ENCODE peak calls at places on chromosomes 5 and 9, in five cellular contexts. J is fibroblast of lung, I is right atrium auricular region, B is tibial artery, C is spleen. U is an unnamed sample. For H3K4me1, the result is how much of the 10 kb centered on the place peaks cover.

GRCh38 chr9:27590636-27591035 is 17.4 kb upstream of the C9orf72 start:
- DNase-seq in J (no peak), I (no peak), B (no peak), C (no peak), U (no peak)

GRCh38 chr5:89208392-89208791 is 325.4 kb upstream of the MEF2C start:
- DNase-seq in C (no peak), I (no peak), B (no peak), J (no peak), U (no peak)

GRCh38 chr9:37650873-37651768 is at the start of gene FRMPD1:
- DNase-seq in J (peak), I (no peak), B (no peak), C (peak), U (no peak)

GRCh38 chr9:129894106-129894823 is 59.0 kb downstream of the USP20 start:
- DNase-seq in C (peak), B (no peak), I (no peak), J (no peak), U (no peak)

GRCh38 chr5:149037819-149038218 is 25.0 kb downstream of the SH3TC2 start:
- DNase-seq in B (no peak), J (no peak), I (no peak), C (no peak), U (no peak)

GRCh38 chr9:101536351-101536750 is 2.7 kb downstream of the RNF20 start:
- DNase-seq in I (no peak), C (no peak), J (peak), B (no peak), U (no peak)

GRCh38 chr5:88145205-88145602 is 123.4 kb downstream of the TMEM161B start:
- DNase-seq in J (no peak), B (no peak), C (no peak), I (no peak), U (no peak)

GRCh38 chr5:65822696-65823095 is 100.7 kb downstream of the NLN start:
- DNase-seq in B (no peak), I (no peak), C (no peak), J (no peak), U (no peak)

GRCh38 chr5:131774652-131775367 is 22.0 kb downstream of the FNIP1 start:
- DNase-seq in C (no peak), I (no peak), J (no peak), B (no peak), U (no peak)

GRCh38 chr5:10288600-10289213 is 19.0 kb downstream of the CMBL start:
- DNase-seq in J (no peak), I (no peak), B (no peak), C (peak), U (no peak)

GRCh38 chr9:124202447-124202971 is 55.2 kb upstream of the NEK6 start:
- DNase-seq in J (no peak), C (peak), I (no peak), B (no peak), U (no peak)

GRCh38 chr5:54671111-54671531 is 153.6 kb downstream of the SNX18 start:
- DNase-seq in J (peak), B (no peak), I (no peak), C (no peak), U (no peak)

GRCh38 chr9:5470122-5470521 is 19.8 kb downstream of the CD274 start:
- DNase-seq in C (no peak), J (no peak), B (no peak), I (no peak), U (no peak)

DNA sequence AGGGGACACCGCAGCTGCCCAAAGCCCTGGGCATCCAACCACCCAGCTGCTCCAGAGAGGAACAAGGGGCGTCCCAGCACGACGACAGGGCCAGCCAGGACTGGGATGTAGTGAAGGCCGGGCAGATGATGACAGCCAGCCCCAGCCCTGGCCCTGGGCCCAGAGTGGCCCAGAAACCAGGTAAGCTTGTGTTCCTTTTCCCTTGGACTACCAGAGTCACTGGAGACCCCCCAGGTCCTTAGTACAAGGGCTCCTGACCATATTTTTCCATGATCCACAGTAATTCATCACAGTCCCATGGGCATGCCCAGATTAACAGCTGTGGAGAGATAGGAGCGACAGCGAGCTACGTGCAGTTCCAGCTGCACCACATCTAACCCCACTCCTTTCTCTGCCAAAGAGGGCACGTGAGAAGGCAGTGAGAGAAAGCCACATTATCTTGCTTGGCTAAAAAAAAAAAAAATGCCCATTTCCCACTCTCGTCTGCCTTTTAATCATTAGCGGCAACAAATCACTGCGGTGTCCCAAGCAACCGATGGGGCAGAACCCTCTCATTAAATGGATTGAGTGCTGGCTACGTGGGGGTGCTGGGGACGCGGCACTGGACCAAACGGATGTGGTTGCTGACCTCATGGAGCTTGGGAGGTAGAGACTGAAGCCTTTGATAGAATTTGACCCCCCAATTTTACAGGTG is 21.7 kb upstream of the SYNPO start:
- DNase-seq in J (peak), I (peak), C (no peak), B (peak), U (no peak)
- H3K4me1 ChIP-seq in J (under half), I (under half), C (under half), B (half or more), U (under half)

DNA sequence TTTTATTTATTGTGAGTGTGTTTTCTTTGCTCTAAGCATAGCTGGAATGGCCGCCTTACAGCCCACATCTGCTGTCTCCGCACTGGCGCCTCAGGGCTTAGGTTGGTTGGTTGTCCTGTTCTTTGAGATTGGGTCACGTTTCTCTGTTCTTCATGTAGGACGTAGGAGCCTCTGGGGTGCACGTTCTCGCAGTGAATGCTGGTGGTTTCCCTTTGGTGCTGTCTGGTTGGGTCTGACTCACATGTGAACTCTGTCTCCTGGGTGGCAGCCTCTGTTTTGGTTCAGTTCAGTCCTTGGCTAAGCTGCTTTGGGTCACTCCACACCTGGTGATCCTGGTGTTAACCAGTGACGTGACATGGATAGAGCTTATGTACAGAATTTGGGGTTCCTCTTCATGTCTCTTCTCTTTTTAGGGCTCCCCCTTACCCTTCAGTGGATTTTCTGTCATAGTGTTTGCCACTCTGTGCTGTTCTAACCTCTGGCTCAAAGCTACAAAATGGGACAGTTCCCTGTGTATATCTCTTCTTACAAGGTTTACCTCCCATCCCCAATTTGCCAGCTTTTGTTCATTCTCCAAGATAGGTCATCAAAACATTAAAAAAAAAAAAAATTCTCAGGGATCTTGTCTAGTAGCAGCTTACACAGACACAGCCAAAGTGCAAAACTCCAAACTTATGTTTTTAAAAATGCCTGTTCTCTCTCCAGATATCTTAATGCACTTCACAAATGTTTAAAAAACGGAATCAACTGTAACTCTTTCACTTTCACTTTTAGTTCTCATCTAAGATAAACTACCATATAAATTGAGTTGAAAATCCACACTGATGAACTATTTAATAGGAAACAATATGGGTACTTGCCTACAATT is 12.8 kb upstream of the LPCAT1 start:
- DNase-seq in C (peak), J (no peak), I (peak), B (peak), U (no peak)
- H3K4me3 ChIP-seq in C (peak), J (peak), I (no peak), B (peak), U (no peak)

GRCh38 chr5:33937017-33937699 is 972 bp downstream of the RXFP3 start:
- DNase-seq in I (no peak), C (no peak), J (peak), B (no peak), U (no peak)

GRCh38 chr5:33933723-33934544 is 2.3 kb upstream of the RXFP3 start:
- DNase-seq in J (peak), C (no peak), B (no peak), I (no peak), U (no peak)

GRCh38 chr5:33936381-33937016 is at the start of gene RXFP3:
- DNase-seq in J (peak), B (no peak), I (no peak), C (no peak), U (no peak)

GRCh38 chr5:33937700-33938506 is 1.7 kb downstream of the RXFP3 start:
- DNase-seq in J (no peak), C (no peak), B (no peak), I (no peak), U (no peak)

DNA sequence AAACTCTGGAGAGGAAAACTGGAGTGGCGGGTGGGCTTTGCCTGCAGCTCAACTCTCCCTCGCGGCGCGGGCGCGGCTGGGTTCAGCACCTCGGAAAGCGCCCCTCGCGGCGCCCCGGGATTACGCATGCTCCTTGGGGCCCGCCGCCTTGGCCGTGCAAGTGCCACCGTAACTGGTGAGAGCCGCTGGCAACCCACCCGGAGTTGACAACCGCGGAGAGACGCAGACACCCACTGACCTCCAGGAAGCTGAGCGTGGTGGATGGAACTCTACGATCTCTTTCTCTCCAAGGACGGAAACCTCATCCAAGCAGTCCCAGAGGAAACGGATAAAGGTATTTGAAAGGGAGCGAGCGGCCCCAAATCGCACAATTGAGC is 194 bp upstream of the RXFP3 start:
- DNase-seq in C (no peak), J (peak), I (peak), B (peak), U (no peak)
- H3K4me1 ChIP-seq in C (under half), J (under half), I (under half), B (under half), U (under half)

DNA sequence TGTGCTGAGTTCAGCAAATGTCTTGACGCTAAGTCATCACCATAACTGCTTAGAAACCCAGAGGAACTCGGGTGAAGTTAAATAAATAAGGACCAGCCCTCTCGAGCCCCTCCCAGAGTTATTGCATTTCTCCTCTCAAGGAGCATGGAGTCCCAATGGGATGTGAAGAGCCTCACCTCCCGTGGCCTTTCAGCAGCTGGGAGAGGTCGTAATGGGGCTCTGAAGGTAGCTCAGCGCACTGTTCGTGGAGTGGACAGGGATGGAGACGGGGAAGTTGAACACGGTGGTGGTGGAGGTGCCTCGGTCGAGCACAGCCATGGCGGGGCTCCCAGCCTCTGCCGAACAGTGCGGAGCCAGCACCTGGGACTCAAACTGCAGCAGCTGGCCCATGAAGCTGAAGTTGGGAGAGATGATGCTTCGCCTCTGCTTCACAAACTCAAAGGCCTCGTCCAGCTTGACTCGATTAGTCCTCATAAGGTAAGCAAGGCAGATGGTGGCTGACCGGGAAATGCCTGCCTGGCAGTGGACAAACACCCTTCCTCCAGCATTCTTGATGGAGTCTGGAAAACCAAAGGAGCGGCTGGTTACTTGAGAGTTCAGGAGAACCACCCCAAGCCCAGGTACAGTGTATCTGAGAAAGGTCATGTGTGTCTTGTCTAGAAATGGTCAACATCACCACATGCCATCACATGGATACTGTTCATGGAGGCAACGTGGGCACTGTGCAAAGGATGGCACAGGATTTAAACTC is 2.2 kb downstream of the DUSP1 start:
- DNase-seq in I (no peak), B (peak), C (peak), J (peak), U (no peak)
- H3K4me3 ChIP-seq in I (peak), B (peak), C (peak), J (peak), U (no peak)